ENCODE peak calls at places on chromosomes 11 and 22, in ten cellular contexts. D, X, C, W, Y, O, A, K, H and I are unnamed samples.

GRCh38 chr11:114606003-114606801 is 10.6 kb upstream of the NXPE4 start:
- DNase-seq in D (no peak), X (no peak), C (no peak), W (no peak), Y (no peak), O (no peak), A (no peak), K (no peak), H (no peak), I (no peak)

GRCh38 chr11:45917286-45917622 is 423 bp downstream of the PEX16 start:
- DNase-seq in D (no peak), X (peak; percentile 30), C (no peak), W (no peak), Y (no peak), O (no peak), A (no peak), K (no peak), H (no peak), I (no peak)

GRCh38 chr11:41978951-41979350 is 519.5 kb upstream of the LRRC4C start:
- DNase-seq in D (no peak), X (no peak), C (no peak), W (no peak), Y (peak; percentile 16), O (no peak), A (no peak), K (no peak), H (no peak), I (no peak)

GRCh38 chr22:49502126-49502826 is 325.4 kb downstream of the BRD1 start:
- DNase-seq in D (no peak), X (no peak), C (peak; percentile 37), W (no peak), Y (no peak), O (no peak), A (no peak), K (no peak), H (no peak), I (peak; percentile 51)

GRCh38 chr22:37428649-37429586 is 1.6 kb upstream of the ELFN2 start:
- DNase-seq in D (no peak), X (peak; percentile 59), C (peak; percentile 49), W (no peak), Y (no peak), O (no peak), A (no peak), K (no peak), H (peak; percentile 64), I (no peak)

GRCh38 chr11:16261836-16262644 is 94.3 kb downstream of the SOX6 start:
- DNase-seq in D (no peak), X (no peak), C (no peak), W (no peak), Y (no peak), O (no peak), A (no peak), K (no peak), H (no peak), I (no peak)

GRCh38 chr11:125190549-125190948 is 26.0 kb downstream of the PKNOX2 start:
- DNase-seq in D (peak; percentile 39), X (no peak), C (no peak), W (peak; percentile 4), Y (no peak), O (no peak), A (no peak), K (no peak), H (no peak), I (no peak)

GRCh38 chr11:1337647-1338007 is 28.2 kb upstream of the TOLLIP start:
- DNase-seq in D (no peak), X (no peak), C (no peak), W (no peak), Y (no peak), O (no peak), A (no peak), K (no peak), H (no peak), I (peak; percentile 81)

GRCh38 chr22:48240165-48240934 is 1477.9 kb downstream of the TBC1D22A start:
- DNase-seq in D (no peak), X (no peak), C (no peak), W (no peak), Y (no peak), O (no peak), A (no peak), K (no peak), H (no peak), I (peak; percentile 72)

GRCh38 chr11:2891901-2892214 is 6.3 kb upstream of the CDKN1C start:
- DNase-seq in D (no peak), X (no peak), C (no peak), W (no peak), Y (no peak), O (no peak), A (no peak), K (no peak), H (no peak), I (no peak)

GRCh38 chr11:20561915-20562314 is 37.5 kb upstream of the SLC6A5 start:
- DNase-seq in D (no peak), X (no peak), C (no peak), W (no peak), Y (no peak), O (no peak), A (no peak), K (no peak), H (no peak), I (no peak)

GRCh38 chr11:6926208-6927029 is at the start of gene ZNF215:
- DNase-seq in D (peak; percentile 93), X (peak; percentile 6), C (no peak), W (no peak), Y (peak; percentile 25), O (peak; percentile 37), A (no peak), K (no peak), H (peak; percentile 39), I (peak; percentile 92)

GRCh38 chr11:44780940-44781631 is 54.3 kb downstream of the TSPAN18 start:
- DNase-seq in D (peak; percentile 67), X (no peak), C (no peak), W (no peak), Y (no peak), O (no peak), A (no peak), K (no peak), H (no peak), I (peak; percentile 69)

GRCh38 chr11:36622431-36623136 is 24.5 kb upstream of the RAG2 start:
- DNase-seq in D (no peak), X (no peak), C (peak; percentile 1), W (peak; percentile 12), Y (no peak), O (peak; percentile 0), A (no peak), K (no peak), H (no peak), I (no peak)

GRCh38 chr11:18802381-18803257 is 11.0 kb upstream of the PTPN5 start:
- DNase-seq in D (no peak), X (peak; percentile 36), C (peak; percentile 56), W (peak; percentile 50), Y (peak; percentile 26), O (peak; percentile 21), A (peak; percentile 47), K (no peak), H (no peak), I (no peak)